ENCODE peak calls at places on chromosomes 1 and 21, in seven cellular contexts. J is retinal pigment epithelial cell; K is stimulated activated CD4-positive, alpha-beta T cell treated with anti-CD3 and anti-CD28 coated beads, Interleukin-1b, Interleukin-23, amount 100 ng/mL, for 1 hour; O is NCI-H774; H is neural progenitor cell; P is effector CD4-positive, alpha-beta T cell; C is SK-N-MC. N is an unnamed sample.

GRCh38 chr1:248823517-248824001 is 2.2 kb downstream of the SH3BP5L start:
- DNase-seq in J (peak; percentile 4), K (no peak), O (no peak), H (no peak), P (no peak), C (no peak), N (no peak)

GRCh38 chr1:199685369-199685768 is 342.1 kb upstream of the NR5A2 start:
- DNase-seq in J (peak; percentile 94), K (no peak), O (no peak), H (no peak), P (no peak), C (no peak), N (no peak)

GRCh38 chr1:221961532-221962292 is 219.8 kb upstream of the DUSP10 start:
- DNase-seq in J (peak; percentile 57), K (no peak), O (no peak), H (no peak), P (no peak), C (no peak), N (peak; percentile 61)

GRCh38 chr1:214615871-214616270 is 12.9 kb downstream of the CENPF start:
- DNase-seq in J (no peak), K (no peak), O (no peak), H (no peak), P (no peak), C (no peak), N (no peak)

GRCh38 chr1:164581762-164582161 is 22.8 kb downstream of the PBX1 start:
- DNase-seq in J (no peak), K (no peak), O (no peak), H (no peak), P (no peak), C (no peak), N (no peak)

GRCh38 chr1:168050307-168050706 is 86.4 kb downstream of the GPR161 start:
- DNase-seq in J (no peak), K (no peak), O (no peak), H (no peak), P (no peak), C (peak; percentile 6), N (no peak)

GRCh38 chr21:25215698-25216384 is 391.4 kb downstream of the MRPL39 start:
- DNase-seq in J (no peak), K (no peak), O (no peak), H (no peak), P (no peak), C (no peak), N (no peak)

GRCh38 chr1:220526294-220526693 is 1.6 kb upstream of the MARK1 start:
- DNase-seq in J (no peak), K (no peak), O (no peak), H (peak; percentile 28), P (no peak), C (no peak), N (no peak)

GRCh38 chr1:237171564-237172485 is 129.8 kb downstream of the RYR2 start:
- DNase-seq in J (no peak), K (no peak), O (no peak), H (no peak), P (no peak), C (no peak), N (no peak)

GRCh38 chr1:116743535-116743934 is 10.7 kb upstream of the CD2 start:
- DNase-seq in J (no peak), K (no peak), O (no peak), H (no peak), P (no peak), C (no peak), N (no peak)

GRCh38 chr1:102863704-102864103 is 244.6 kb downstream of the COL11A1 start:
- DNase-seq in J (no peak), K (no peak), O (no peak), H (no peak), P (no peak), C (peak; percentile 57), N (no peak)

GRCh38 chr1:110098222-110099026 is 13.8 kb upstream of the UBL4B start:
- DNase-seq in J (no peak), K (no peak), O (no peak), H (no peak), P (no peak), C (no peak), N (no peak)

GRCh38 chr1:3902546-3902945 is 2.5 kb upstream of the C1orf174 start:
- DNase-seq in J (no peak), K (no peak), O (no peak), H (no peak), P (no peak), C (no peak), N (no peak)

GRCh38 chr1:108897865-108898720 is 21.3 kb downstream of the GPSM2 start:
- DNase-seq in J (peak; percentile 31), K (no peak), O (peak; percentile 32), H (peak; percentile 57), P (peak; percentile 33), C (no peak), N (no peak)

GRCh38 chr1:232737917-232738316 is 67.3 kb upstream of the MAP10 start:
- DNase-seq in J (no peak), K (no peak), O (no peak), H (no peak), P (no peak), C (no peak), N (no peak)

GRCh38 chr1:101316276-101316675 is 79.5 kb downstream of the S1PR1 start:
- DNase-seq in J (no peak), K (no peak), O (peak; percentile 17), H (peak; percentile 65), P (no peak), C (no peak), N (no peak)

GRCh38 chr1:53371851-53372250 is 44.0 kb upstream of the LRP8 start:
- DNase-seq in J (no peak), K (no peak), O (no peak), H (no peak), P (no peak), C (no peak), N (peak; percentile 9)

GRCh38 chr1:28369518-28370219 is at the start of gene PHACTR4:
- DNase-seq in J (peak; percentile 82), K (peak; percentile 46), O (peak; percentile 87), H (peak; percentile 98), P (peak; percentile 70), C (no peak), N (peak; percentile 85)

GRCh38 chr1:11940260-11940921 is 5.9 kb downstream of the PLOD1 start:
- DNase-seq in J (no peak), K (no peak), O (no peak), H (no peak), P (no peak), C (no peak), N (no peak)

GRCh38 chr1:20663969-20664715 is 3.0 kb upstream of the DDOST start:
- DNase-seq in J (no peak), K (no peak), O (no peak), H (no peak), P (no peak), C (no peak), N (no peak)

GRCh38 chr1:205442051-205442721 is 13.7 kb downstream of the BLACAT1 start:
- DNase-seq in J (no peak), K (no peak), O (no peak), H (peak; percentile 82), P (no peak), C (no peak), N (no peak)

GRCh38 chr1:247288341-247288740 is 32.5 kb downstream of the VN1R5 start:
- DNase-seq in J (no peak), K (no peak), O (no peak), H (no peak), P (no peak), C (no peak), N (no peak)

GRCh38 chr21:31530364-31530763 is 129.1 kb upstream of the SOD1 start:
- DNase-seq in J (no peak), K (no peak), O (no peak), H (no peak), P (no peak), C (no peak), N (no peak)

GRCh38 chr1:15429701-15430149 is 8.5 kb upstream of the CTRC start:
- DNase-seq in J (no peak), K (no peak), O (no peak), H (no peak), P (no peak), C (no peak), N (no peak)

GRCh38 chr1:93672069-93672468 is 9.6 kb downstream of the BCAR3 start:
- DNase-seq in J (no peak), K (no peak), O (no peak), H (no peak), P (no peak), C (no peak), N (no peak)

GRCh38 chr1:203682401-203683383 is 56.1 kb downstream of the ATP2B4 start:
- DNase-seq in J (no peak), K (peak; percentile 19), O (no peak), H (no peak), P (peak; percentile 54), C (no peak), N (peak; percentile 52)

GRCh38 chr1:32470991-32471694 is 6.3 kb downstream of the ZBTB8B start:
- DNase-seq in J (no peak), K (no peak), O (no peak), H (peak; percentile 45), P (no peak), C (no peak), N (no peak)

GRCh38 chr21:45468971-45469272 is 64.0 kb downstream of the COL18A1 start:
- DNase-seq in J (no peak), K (no peak), O (no peak), H (no peak), P (no peak), C (no peak), N (no peak)

GRCh38 chr1:229714964-229715603 is 89.0 kb downstream of the URB2 start:
- DNase-seq in J (no peak), K (no peak), O (no peak), H (peak; percentile 16), P (peak; percentile 3), C (no peak), N (no peak)

GRCh38 chr1:156282143-156282478 is 514 bp downstream of the SMG5 start:
- DNase-seq in J (no peak), K (no peak), O (peak; percentile 63), H (no peak), P (no peak), C (no peak), N (no peak)

GRCh38 chr1:171434717-171435346 is 50.5 kb upstream of the PRRC2C start:
- DNase-seq in J (peak; percentile 73), K (no peak), O (no peak), H (no peak), P (no peak), C (peak; percentile 37), N (no peak)

GRCh38 chr1:36831171-36831810 is 203.0 kb downstream of the GRIK3 start:
- DNase-seq in J (no peak), K (no peak), O (no peak), H (no peak), P (no peak), C (peak; percentile 18), N (no peak)

GRCh38 chr21:26449161-26449560 is 123.9 kb downstream of the CYYR1 start:
- DNase-seq in J (no peak), K (no peak), O (no peak), H (no peak), P (no peak), C (no peak), N (no peak)

GRCh38 chr1:236027096-236027495 is 37.8 kb downstream of the NID1 start:
- DNase-seq in J (no peak), K (no peak), O (no peak), H (no peak), P (no peak), C (no peak), N (no peak)

GRCh38 chr1:17743028-17743706 is 12.0 kb upstream of the ACTL8 start:
- DNase-seq in J (no peak), K (no peak), O (no peak), H (no peak), P (no peak), C (no peak), N (no peak)

N was measured in CD8-positive, alpha-beta T cell.